ENCODE peak calls at places on chromosomes 4 and X, in ten cellular contexts. One of them, this sample, is unnamed.

GRCh38 chr4:15714616-15715015 is 11.8 kb downstream of the BST1 start:
- DNase-seq in activated CD8-positive, alpha-beta T cell treated with anti-CD3 and anti-CD28 coated beads, Interleukin-2, amount 10 ng/mL, durations not matched to agents 7 days and 5 days: no peak
- DNase-seq in dermis blood vessel endothelial cell: no peak
- DNase-seq in RPMI8226: no peak
- DNase-seq in M059J: no peak
- DNase-seq in amniotic stem cell: no peak
- DNase-seq in germinal center: no peak
- DNase-seq in AML-193: no peak
- DNase-seq in HT-29: no peak
- DNase-seq in suprapubic skin: no peak
- DNase-seq in this sample: no peak

GRCh38 chr4:178462710-178463109 is 1020.5 kb upstream of the AGA start:
- DNase-seq in HT-29: no peak
- DNase-seq in AML-193: no peak
- DNase-seq in M059J: no peak
- DNase-seq in dermis blood vessel endothelial cell: no peak
- DNase-seq in amniotic stem cell: no peak
- DNase-seq in activated CD8-positive, alpha-beta T cell treated with anti-CD3 and anti-CD28 coated beads, Interleukin-2, amount 10 ng/mL, durations not matched to agents 7 days and 5 days: no peak
- DNase-seq in suprapubic skin: no peak
- DNase-seq in germinal center: no peak
- DNase-seq in RPMI8226: no peak
- DNase-seq in this sample: no peak

GRCh38 chr4:85474818-85475630 is at the start of gene ARHGAP24:
- DNase-seq in dermis blood vessel endothelial cell: peak; percentile 87
- DNase-seq in suprapubic skin: peak; percentile 92
- DNase-seq in RPMI8226: peak; percentile 89
- DNase-seq in activated CD8-positive, alpha-beta T cell treated with anti-CD3 and anti-CD28 coated beads, Interleukin-2, amount 10 ng/mL, durations not matched to agents 7 days and 5 days: peak; percentile 25
- DNase-seq in amniotic stem cell: peak; percentile 65
- DNase-seq in M059J: peak; percentile 96
- DNase-seq in AML-193: peak; percentile 30
- DNase-seq in HT-29: peak; percentile 61
- DNase-seq in germinal center: peak; percentile 81
- DNase-seq in this sample: peak; percentile 89

GRCh38 chr4:132332932-132333722 is 816.0 kb upstream of the PCDH10 start:
- DNase-seq in amniotic stem cell: no peak
- DNase-seq in activated CD8-positive, alpha-beta T cell treated with anti-CD3 and anti-CD28 coated beads, Interleukin-2, amount 10 ng/mL, durations not matched to agents 7 days and 5 days: no peak
- DNase-seq in suprapubic skin: no peak
- DNase-seq in M059J: no peak
- DNase-seq in RPMI8226: no peak
- DNase-seq in HT-29: peak; percentile 46
- DNase-seq in germinal center: no peak
- DNase-seq in AML-193: peak; percentile 6
- DNase-seq in dermis blood vessel endothelial cell: no peak
- DNase-seq in this sample: no peak

GRCh38 chr4:43391084-43391483 is 498.6 kb downstream of the GRXCR1 start:
- DNase-seq in M059J: no peak
- DNase-seq in RPMI8226: no peak
- DNase-seq in HT-29: no peak
- DNase-seq in activated CD8-positive, alpha-beta T cell treated with anti-CD3 and anti-CD28 coated beads, Interleukin-2, amount 10 ng/mL, durations not matched to agents 7 days and 5 days: no peak
- DNase-seq in AML-193: no peak
- DNase-seq in suprapubic skin: no peak
- DNase-seq in amniotic stem cell: no peak
- DNase-seq in dermis blood vessel endothelial cell: no peak
- DNase-seq in germinal center: no peak
- DNase-seq in this sample: no peak

GRCh38 chrX:148632444-148632843 is 132.0 kb downstream of the AFF2 start:
- DNase-seq in AML-193: no peak
- DNase-seq in dermis blood vessel endothelial cell: no peak
- DNase-seq in germinal center: no peak
- DNase-seq in M059J: no peak
- DNase-seq in suprapubic skin: no peak
- DNase-seq in RPMI8226: no peak
- DNase-seq in activated CD8-positive, alpha-beta T cell treated with anti-CD3 and anti-CD28 coated beads, Interleukin-2, amount 10 ng/mL, durations not matched to agents 7 days and 5 days: no peak
- DNase-seq in HT-29: no peak
- DNase-seq in amniotic stem cell: no peak
- DNase-seq in this sample: no peak

GRCh38 chrX:46573331-46573895 is at the start of gene CHST7:
- DNase-seq in RPMI8226: peak; percentile 83
- DNase-seq in AML-193: peak; percentile 23
- DNase-seq in suprapubic skin: peak; percentile 78
- DNase-seq in M059J: peak; percentile 74
- DNase-seq in amniotic stem cell: peak; percentile 11
- DNase-seq in activated CD8-positive, alpha-beta T cell treated with anti-CD3 and anti-CD28 coated beads, Interleukin-2, amount 10 ng/mL, durations not matched to agents 7 days and 5 days: peak; percentile 70
- DNase-seq in HT-29: peak; percentile 60
- DNase-seq in dermis blood vessel endothelial cell: peak; percentile 74
- DNase-seq in germinal center: peak; percentile 49
- DNase-seq in this sample: no peak

GRCh38 chrX:45842207-45842900 is 641.7 kb upstream of the DIPK2B start:
- DNase-seq in amniotic stem cell: no peak
- DNase-seq in activated CD8-positive, alpha-beta T cell treated with anti-CD3 and anti-CD28 coated beads, Interleukin-2, amount 10 ng/mL, durations not matched to agents 7 days and 5 days: no peak
- DNase-seq in HT-29: no peak
- DNase-seq in AML-193: no peak
- DNase-seq in RPMI8226: no peak
- DNase-seq in M059J: no peak
- DNase-seq in germinal center: no peak
- DNase-seq in suprapubic skin: no peak
- DNase-seq in dermis blood vessel endothelial cell: no peak
- DNase-seq in this sample: no peak

GRCh38 chrX:34880656-34881055 is 61.9 kb upstream of the FAM47B start:
- DNase-seq in dermis blood vessel endothelial cell: no peak
- DNase-seq in germinal center: no peak
- DNase-seq in M059J: peak; percentile 93
- DNase-seq in activated CD8-positive, alpha-beta T cell treated with anti-CD3 and anti-CD28 coated beads, Interleukin-2, amount 10 ng/mL, durations not matched to agents 7 days and 5 days: no peak
- DNase-seq in amniotic stem cell: no peak
- DNase-seq in RPMI8226: no peak
- DNase-seq in AML-193: no peak
- DNase-seq in HT-29: no peak
- DNase-seq in suprapubic skin: no peak
- DNase-seq in this sample: peak; percentile 51

GRCh38 chr4:53026233-53026632 is 164.1 kb downstream of the RASL11B start:
- DNase-seq in germinal center: no peak
- DNase-seq in activated CD8-positive, alpha-beta T cell treated with anti-CD3 and anti-CD28 coated beads, Interleukin-2, amount 10 ng/mL, durations not matched to agents 7 days and 5 days: no peak
- DNase-seq in dermis blood vessel endothelial cell: no peak
- DNase-seq in suprapubic skin: no peak
- DNase-seq in HT-29: no peak
- DNase-seq in amniotic stem cell: no peak
- DNase-seq in RPMI8226: no peak
- DNase-seq in M059J: no peak
- DNase-seq in AML-193: no peak
- DNase-seq in this sample: no peak

GRCh38 chr4:101989551-101989950 is 199.0 kb downstream of the BANK1 start:
- DNase-seq in suprapubic skin: no peak
- DNase-seq in amniotic stem cell: no peak
- DNase-seq in AML-193: no peak
- DNase-seq in RPMI8226: no peak
- DNase-seq in activated CD8-positive, alpha-beta T cell treated with anti-CD3 and anti-CD28 coated beads, Interleukin-2, amount 10 ng/mL, durations not matched to agents 7 days and 5 days: no peak
- DNase-seq in germinal center: no peak
- DNase-seq in M059J: no peak
- DNase-seq in HT-29: no peak
- DNase-seq in dermis blood vessel endothelial cell: no peak
- DNase-seq in this sample: no peak

GRCh38 chrX:131262200-131262599 is 26.9 kb downstream of the IGSF1 start:
- DNase-seq in HT-29: no peak
- DNase-seq in RPMI8226: no peak
- DNase-seq in activated CD8-positive, alpha-beta T cell treated with anti-CD3 and anti-CD28 coated beads, Interleukin-2, amount 10 ng/mL, durations not matched to agents 7 days and 5 days: no peak
- DNase-seq in amniotic stem cell: no peak
- DNase-seq in suprapubic skin: no peak
- DNase-seq in dermis blood vessel endothelial cell: no peak
- DNase-seq in AML-193: no peak
- DNase-seq in germinal center: no peak
- DNase-seq in M059J: no peak
- DNase-seq in this sample: no peak

GRCh38 chr4:174352405-174352804 is 68.7 kb downstream of the CEP44 start:
- DNase-seq in suprapubic skin: no peak
- DNase-seq in dermis blood vessel endothelial cell: no peak
- DNase-seq in RPMI8226: no peak
- DNase-seq in amniotic stem cell: no peak
- DNase-seq in AML-193: no peak
- DNase-seq in HT-29: no peak
- DNase-seq in activated CD8-positive, alpha-beta T cell treated with anti-CD3 and anti-CD28 coated beads, Interleukin-2, amount 10 ng/mL, durations not matched to agents 7 days and 5 days: no peak
- DNase-seq in M059J: no peak
- DNase-seq in germinal center: no peak
- DNase-seq in this sample: no peak

GRCh38 chr4:141346144-141346543 is 125.4 kb downstream of the ZNF330 start:
- DNase-seq in activated CD8-positive, alpha-beta T cell treated with anti-CD3 and anti-CD28 coated beads, Interleukin-2, amount 10 ng/mL, durations not matched to agents 7 days and 5 days: no peak
- DNase-seq in amniotic stem cell: no peak
- DNase-seq in dermis blood vessel endothelial cell: peak; percentile 74
- DNase-seq in suprapubic skin: no peak
- DNase-seq in HT-29: peak; percentile 66
- DNase-seq in AML-193: peak; percentile 13
- DNase-seq in germinal center: no peak
- DNase-seq in RPMI8226: no peak
- DNase-seq in M059J: peak; percentile 54
- DNase-seq in this sample: no peak

GRCh38 chr4:147924604-147925412 is 192.9 kb downstream of the ARHGAP10 start:
- DNase-seq in activated CD8-positive, alpha-beta T cell treated with anti-CD3 and anti-CD28 coated beads, Interleukin-2, amount 10 ng/mL, durations not matched to agents 7 days and 5 days: peak; percentile 33
- DNase-seq in dermis blood vessel endothelial cell: peak; percentile 70
- DNase-seq in AML-193: no peak
- DNase-seq in HT-29: peak; percentile 29
- DNase-seq in germinal center: no peak
- DNase-seq in RPMI8226: no peak
- DNase-seq in amniotic stem cell: no peak
- DNase-seq in M059J: peak; percentile 23
- DNase-seq in suprapubic skin: no peak
- DNase-seq in this sample: no peak

GRCh38 chr4:109729155-109729562 is 711 bp downstream of the PLA2G12A start:
- DNase-seq in HT-29: peak; percentile 58
- DNase-seq in activated CD8-positive, alpha-beta T cell treated with anti-CD3 and anti-CD28 coated beads, Interleukin-2, amount 10 ng/mL, durations not matched to agents 7 days and 5 days: peak; percentile 46
- DNase-seq in dermis blood vessel endothelial cell: peak; percentile 27
- DNase-seq in suprapubic skin: no peak
- DNase-seq in amniotic stem cell: no peak
- DNase-seq in AML-193: no peak
- DNase-seq in M059J: peak; percentile 4
- DNase-seq in RPMI8226: no peak
- DNase-seq in germinal center: peak; percentile 28
- DNase-seq in this sample: no peak

GRCh38 chrX:101415180-101416130 is 7.4 kb downstream of the HNRNPH2 start:
- DNase-seq in amniotic stem cell: peak; percentile 6
- DNase-seq in AML-193: peak; percentile 28
- DNase-seq in germinal center: peak; percentile 54
- DNase-seq in suprapubic skin: no peak
- DNase-seq in activated CD8-positive, alpha-beta T cell treated with anti-CD3 and anti-CD28 coated beads, Interleukin-2, amount 10 ng/mL, durations not matched to agents 7 days and 5 days: peak; percentile 56
- DNase-seq in RPMI8226: peak; percentile 63
- DNase-seq in M059J: peak; percentile 80
- DNase-seq in HT-29: peak; percentile 87
- DNase-seq in dermis blood vessel endothelial cell: peak; percentile 83
- DNase-seq in this sample: no peak

GRCh38 chrX:13669246-13669689 is 16.3 kb downstream of the TCEANC start:
- DNase-seq in AML-193: peak; percentile 57
- DNase-seq in M059J: peak; percentile 98
- DNase-seq in activated CD8-positive, alpha-beta T cell treated with anti-CD3 and anti-CD28 coated beads, Interleukin-2, amount 10 ng/mL, durations not matched to agents 7 days and 5 days: peak; percentile 29
- DNase-seq in dermis blood vessel endothelial cell: peak; percentile 69
- DNase-seq in germinal center: no peak
- DNase-seq in RPMI8226: peak; percentile 92
- DNase-seq in amniotic stem cell: peak; percentile 44
- DNase-seq in suprapubic skin: no peak
- DNase-seq in HT-29: peak; percentile 93
- DNase-seq in this sample: peak; percentile 78

GRCh38 chrX:153539171-153539978 is 21.9 kb downstream of the ATP2B3 start:
- DNase-seq in dermis blood vessel endothelial cell: peak; percentile 78
- DNase-seq in RPMI8226: peak; percentile 64
- DNase-seq in amniotic stem cell: no peak
- DNase-seq in germinal center: peak; percentile 24
- DNase-seq in M059J: peak; percentile 65
- DNase-seq in suprapubic skin: peak; percentile 80
- DNase-seq in HT-29: peak; percentile 83
- DNase-seq in AML-193: peak; percentile 13
- DNase-seq in activated CD8-positive, alpha-beta T cell treated with anti-CD3 and anti-CD28 coated beads, Interleukin-2, amount 10 ng/mL, durations not matched to agents 7 days and 5 days: peak; percentile 63
- DNase-seq in this sample: no peak

GRCh38 chr4:1900087-1900433 is 28.9 kb downstream of the NSD2 start:
- DNase-seq in suprapubic skin: no peak
- DNase-seq in activated CD8-positive, alpha-beta T cell treated with anti-CD3 and anti-CD28 coated beads, Interleukin-2, amount 10 ng/mL, durations not matched to agents 7 days and 5 days: no peak
- DNase-seq in amniotic stem cell: no peak
- DNase-seq in M059J: no peak
- DNase-seq in RPMI8226: no peak
- DNase-seq in HT-29: no peak
- DNase-seq in germinal center: no peak
- DNase-seq in AML-193: no peak
- DNase-seq in dermis blood vessel endothelial cell: no peak
- DNase-seq in this sample: no peak

GRCh38 chrX:149881081-149881711 is at the start of gene MAGEA8:
- DNase-seq in suprapubic skin: no peak
- DNase-seq in M059J: no peak
- DNase-seq in AML-193: no peak
- DNase-seq in dermis blood vessel endothelial cell: no peak
- DNase-seq in activated CD8-positive, alpha-beta T cell treated with anti-CD3 and anti-CD28 coated beads, Interleukin-2, amount 10 ng/mL, durations not matched to agents 7 days and 5 days: no peak
- DNase-seq in RPMI8226: no peak
- DNase-seq in amniotic stem cell: no peak
- DNase-seq in HT-29: no peak
- DNase-seq in germinal center: no peak
- DNase-seq in this sample: no peak

GRCh38 chr4:48445704-48446103 is 37.4 kb upstream of the SLC10A4 start:
- DNase-seq in suprapubic skin: no peak
- DNase-seq in dermis blood vessel endothelial cell: peak; percentile 46
- DNase-seq in activated CD8-positive, alpha-beta T cell treated with anti-CD3 and anti-CD28 coated beads, Interleukin-2, amount 10 ng/mL, durations not matched to agents 7 days and 5 days: no peak
- DNase-seq in HT-29: peak; percentile 30
- DNase-seq in AML-193: peak; percentile 13
- DNase-seq in RPMI8226: peak; percentile 2
- DNase-seq in germinal center: peak; percentile 15
- DNase-seq in amniotic stem cell: no peak
- DNase-seq in M059J: no peak
- DNase-seq in this sample: no peak

GRCh38 chrX:71489540-71489939 is 43.4 kb upstream of the OGT start:
- DNase-seq in suprapubic skin: no peak
- DNase-seq in M059J: no peak
- DNase-seq in activated CD8-positive, alpha-beta T cell treated with anti-CD3 and anti-CD28 coated beads, Interleukin-2, amount 10 ng/mL, durations not matched to agents 7 days and 5 days: no peak
- DNase-seq in AML-193: no peak
- DNase-seq in dermis blood vessel endothelial cell: no peak
- DNase-seq in RPMI8226: no peak
- DNase-seq in HT-29: no peak
- DNase-seq in germinal center: no peak
- DNase-seq in amniotic stem cell: no peak
- DNase-seq in this sample: no peak